ENCODE peak calls at places on chromosomes 2 and 18, in five cellular contexts. Y, X, V, W and N are unnamed samples.

GRCh38 chr18:79599503-79599931 is 80.1 kb upstream of the CTDP1 start:
- DNase-seq in X (peak), W (no peak), Y (no peak), V (no peak), N (no peak)

GRCh38 chr18:46402396-46402795 is 254.6 kb downstream of the LOXHD1 start:
- DNase-seq in Y (no peak), W (no peak), X (peak), V (no peak), N (no peak)

GRCh38 chr2:20062615-20063545 is 11.5 kb upstream of the LAPTM4A start:
- DNase-seq in Y (no peak), X (peak), W (no peak), V (no peak), N (no peak)

GRCh38 chr2:58387701-58388100 is 146.6 kb upstream of the FANCL start:
- DNase-seq in X (no peak), W (no peak), Y (no peak), V (no peak), N (no peak)

GRCh38 chr2:223619486-223620129 is 17.4 kb upstream of the SCG2 start:
- DNase-seq in X (no peak), V (no peak), W (no peak), Y (no peak), N (no peak)

GRCh38 chr18:43420950-43421349 is 143.7 kb upstream of the SYT4 start:
- DNase-seq in V (no peak), Y (no peak), W (no peak), X (no peak), N (no peak)

GRCh38 chr2:108988796-108989713 is at the start of gene EDAR:
- DNase-seq in V (peak), Y (peak), X (peak), W (no peak), N (peak)

GRCh38 chr18:9086624-9087023 is 15.9 kb upstream of the NDUFV2 start:
- DNase-seq in V (no peak), Y (no peak), W (no peak), X (no peak), N (no peak)

GRCh38 chr2:74585406-74586182 is 31.1 kb downstream of the DOK1 start:
- DNase-seq in Y (no peak), W (peak), V (peak), X (no peak), N (peak)

GRCh38 chr18:29873211-29873610 is 1169.3 kb downstream of the DSC3 start:
- DNase-seq in Y (no peak), X (no peak), W (no peak), V (no peak), N (no peak)

GRCh38 chr2:197159681-197160211 is 150.8 kb downstream of the ANKRD44 start:
- DNase-seq in W (no peak), X (peak), V (no peak), Y (peak), N (no peak)

GRCh38 chr2:8525582-8526402 is 156.1 kb upstream of the ID2 start:
- DNase-seq in X (no peak), V (peak), W (peak), Y (no peak), N (peak)

GRCh38 chr2:173715483-173715882 is 249.7 kb downstream of the SP3 start:
- DNase-seq in W (no peak), Y (no peak), V (no peak), X (peak), N (no peak)

GRCh38 chr2:142980246-142981068 is 103.0 kb downstream of the KYNU start:
- DNase-seq in W (no peak), V (peak), X (peak), Y (peak), N (peak)